ENCODE peak calls at places on chromosomes 7 and 10, in eight cellular contexts. K is lung microvascular endothelial cell; L is endothelial cell; B is EL; Z is H4; R is caudate nucleus; A is stimulated activated CD8-positive, alpha-beta memory T cell treated with anti-CD3 and anti-CD28 coated beads, Interleukin-15, amount 100 ng/mL, for 48 hours; D is amniotic stem cell. F is an unnamed sample.

GRCh38 chr7:159015894-159016410 is 128.7 kb downstream of the VIPR2 start:
- DNase-seq in K (no peak), L (no peak), B (no peak), Z (no peak), R (no peak), A (no peak), D (no peak), F (no peak)

GRCh38 chr10:59905735-59906416 is 480 bp downstream of the CCDC6 start:
- DNase-seq in K (no peak), L (no peak), B (no peak), Z (no peak), R (no peak), A (no peak), D (no peak), F (no peak)

GRCh38 chr10:12719365-12719764 is 282.1 kb downstream of the CCDC3 start:
- DNase-seq in K (peak), L (no peak), B (peak), Z (no peak), R (no peak), A (no peak), D (no peak), F (peak)

GRCh38 chr10:20855398-20856038 is 41.6 kb downstream of the NEBL start:
- DNase-seq in K (peak), L (no peak), B (peak), Z (peak), R (no peak), A (no peak), D (no peak), F (peak)

GRCh38 chr7:88132725-88133124 is 87.1 kb downstream of the SRI start:
- DNase-seq in K (no peak), L (no peak), B (no peak), Z (no peak), R (no peak), A (no peak), D (no peak), F (no peak)

GRCh38 chr7:45187946-45188411 is 30.4 kb downstream of the RAMP3 start:
- DNase-seq in K (no peak), L (no peak), B (no peak), Z (no peak), R (no peak), A (no peak), D (no peak), F (no peak)

GRCh38 chr10:97718178-97718577 is 4.6 kb downstream of the MARVELD1 start:
- DNase-seq in K (no peak), L (no peak), B (no peak), Z (no peak), R (peak), A (no peak), D (no peak), F (peak)

GRCh38 chr10:103576862-103577261 is 83.4 kb downstream of the NEURL1 start:
- DNase-seq in K (no peak), L (no peak), B (no peak), Z (no peak), R (no peak), A (no peak), D (no peak), F (no peak)

GRCh38 chr10:17196045-17196444 is 5.4 kb downstream of the TRDMT1 start:
- DNase-seq in K (no peak), L (no peak), B (no peak), Z (no peak), R (no peak), A (no peak), D (no peak), F (no peak)

GRCh38 chr7:108294595-108294994 is 161.6 kb downstream of the NRCAM start:
- DNase-seq in K (peak), L (no peak), B (peak), Z (no peak), R (no peak), A (no peak), D (no peak), F (peak)

GRCh38 chr10:102275343-102275742 is 30.0 kb downstream of the GBF1 start:
- DNase-seq in K (no peak), L (no peak), B (no peak), Z (no peak), R (no peak), A (no peak), D (no peak), F (no peak)

GRCh38 chr7:134935701-134936100 is 50.6 kb upstream of the AGBL3 start:
- DNase-seq in K (no peak), L (no peak), B (peak), Z (no peak), R (no peak), A (no peak), D (no peak), F (no peak)

GRCh38 chr7:29866490-29866930 is 60.2 kb downstream of the WIPF3 start:
- DNase-seq in K (no peak), L (no peak), B (no peak), Z (peak), R (no peak), A (no peak), D (no peak), F (no peak)

GRCh38 chr7:70016044-70016770 is 417.9 kb downstream of the AUTS2 start:
- DNase-seq in K (no peak), L (no peak), B (no peak), Z (peak), R (no peak), A (no peak), D (peak), F (no peak)

GRCh38 chr7:157018997-157019591 is 8.6 kb upstream of the MNX1 start:
- DNase-seq in K (no peak), L (no peak), B (no peak), Z (no peak), R (no peak), A (no peak), D (no peak), F (no peak)

GRCh38 chr7:156115582-156115981 is 303.3 kb upstream of the SHH start:
- DNase-seq in K (no peak), L (no peak), B (no peak), Z (no peak), R (no peak), A (no peak), D (no peak), F (no peak)

GRCh38 chr10:59708816-59709471 is 706 bp downstream of the SLC16A9 start:
- DNase-seq in K (peak), L (peak), B (no peak), Z (no peak), R (no peak), A (no peak), D (no peak), F (no peak)

GRCh38 chr7:16998481-16999051 is 116.8 kb upstream of the AGR3 start:
- DNase-seq in K (no peak), L (no peak), B (no peak), Z (no peak), R (no peak), A (no peak), D (no peak), F (no peak)